ENCODE peak calls at places on chromosomes 1 and 21, in four cellular contexts. A is PC-3, T is neural progenitor cell, P is lower lobe of right lung. I is an unnamed sample.

GRCh38 chr21:33437140-33437539 is 33.9 kb downstream of the IFNGR2 start:
- DNase-seq in A (no peak), T (no peak), P (no peak), I (no peak)

GRCh38 chr21:44948426-44949120 is 8.7 kb downstream of the SLX9 start:
- DNase-seq in P (peak; percentile 47), A (no peak), T (no peak), I (no peak)

GRCh38 chr1:187621961-187622360 is 793.2 kb downstream of the PLA2G4A start:
- DNase-seq in A (peak; percentile 23), T (no peak), P (no peak), I (no peak)

GRCh38 chr21:43817157-43818086 is 28.0 kb downstream of the RRP1 start:
- DNase-seq in P (peak; percentile 48), T (no peak), A (no peak), I (no peak)

GRCh38 chr1:204084247-204084772 is 11.4 kb downstream of the SOX13 start:
- DNase-seq in T (peak; percentile 89), A (peak; percentile 45), P (peak; percentile 81), I (no peak)

GRCh38 chr1:181104042-181104789 is 15.7 kb downstream of the IER5 start:
- DNase-seq in P (no peak), A (no peak), T (no peak), I (peak; percentile 28)

GRCh38 chr1:31583995-31584868 is 7.9 kb downstream of the TINAGL1 start:
- DNase-seq in P (peak; percentile 86), T (no peak), A (peak; percentile 35), I (no peak)

GRCh38 chr1:110125810-110126209 is 13.6 kb downstream of the UBL4B start:
- DNase-seq in T (no peak), P (no peak), A (no peak), I (no peak)

GRCh38 chr1:29311352-29312030 is 75.2 kb downstream of the PTPRU start:
- DNase-seq in T (no peak), P (peak; percentile 27), A (no peak), I (no peak)

GRCh38 chr1:235090406-235091069 is 38.1 kb downstream of the TOMM20 start:
- DNase-seq in P (no peak), T (peak; percentile 89), A (no peak), I (no peak)

DNA sequence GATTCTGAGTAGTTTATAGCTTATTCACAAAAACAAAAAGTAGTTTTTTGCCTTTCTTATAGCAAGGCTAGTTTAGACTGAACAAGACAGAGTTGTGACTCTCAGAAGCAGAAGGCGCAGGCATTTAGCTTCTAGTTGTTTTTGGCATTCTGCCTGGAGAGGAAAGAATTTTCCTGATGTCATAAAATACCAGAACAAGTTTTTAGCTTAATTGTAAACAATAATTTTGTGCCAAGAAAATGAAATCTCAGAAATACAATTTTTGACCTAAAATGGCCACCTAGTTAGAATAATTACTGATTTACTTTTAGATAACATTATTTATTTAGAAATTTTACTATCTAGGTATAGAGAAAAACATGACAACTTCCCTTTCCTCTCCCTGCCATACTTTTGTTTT is 1.0 kb downstream of the DNAJB4 start:
- DNase-seq in P (no peak), T (no peak), A (peak; percentile 84), I (peak; percentile 12)
- H3K4me1 ChIP-seq in P (peaks cover 11% of the 10 kb centered on the region), T (peaks cover 21% of the 10 kb centered on the region), A (peaks cover 29% of the 10 kb centered on the region), I (peaks cover 33% of the 10 kb centered on the region)

GRCh38 chr1:206907304-206907991 is 10.2 kb downstream of the IL24 start:
- DNase-seq in P (no peak), T (peak; percentile 56), A (no peak), I (no peak)

GRCh38 chr1:206908038-206908437 is 10.8 kb downstream of the IL24 start:
- DNase-seq in T (no peak), A (peak; percentile 47), P (no peak), I (no peak)

GRCh38 chr1:206909883-206910318 is 11.8 kb downstream of the FCMR start:
- DNase-seq in A (no peak), T (peak; percentile 14), P (no peak), I (no peak)

GRCh38 chr1:206911064-206911663 is 10.6 kb downstream of the FCMR start:
- DNase-seq in A (peak; percentile 93), P (no peak), T (peak; percentile 61), I (peak; percentile 69)

GRCh38 chr1:206909167-206909882 is 12.1 kb downstream of the IL24 start:
- DNase-seq in T (peak; percentile 71), A (peak; percentile 94), P (peak; percentile 91), I (peak; percentile 42)
- H3K4me3 ChIP-seq in T (peak overlapping the region; percentile 59), A (peak overlapping the region; percentile 65), P (peak overlapping the region; percentile 55), I (peak overlapping the region; percentile 62)

GRCh38 chr1:166200743-166201142 is 33.9 kb upstream of the FAM78B start:
- DNase-seq in A (no peak), T (no peak), P (no peak), I (no peak)
- H3K4me1 ChIP-seq in A (no peaks in the 10 kb centered on the region), T (no peaks in the 10 kb centered on the region), P (no peaks in the 10 kb centered on the region), I (no peaks in the 10 kb centered on the region)

GRCh38 chr1:150293433-150294253 is at the start of gene MRPS21:
- DNase-seq in T (peak; percentile 92), P (peak; percentile 93), A (peak; percentile 95), I (peak; percentile 87)
- H3K4me3 ChIP-seq in T (peak within 1 kb of the TSS; percentile 95), P (peak within 1 kb of the TSS; percentile 73), A (peak within 1 kb of the TSS; percentile 88), I (peak within 1 kb of the TSS; percentile 89)

GRCh38 chr1:221169447-221169889 is 290.2 kb downstream of the HLX start:
- DNase-seq in P (no peak), T (peak; percentile 76), A (no peak), I (no peak)
- H3K4me1 ChIP-seq in P (peaks cover 10% of the 10 kb centered on the region), T (peaks cover 15% of the 10 kb centered on the region), A (peaks cover under 1% of the 10 kb centered on the region), I (no peaks in the 10 kb centered on the region)

DNA sequence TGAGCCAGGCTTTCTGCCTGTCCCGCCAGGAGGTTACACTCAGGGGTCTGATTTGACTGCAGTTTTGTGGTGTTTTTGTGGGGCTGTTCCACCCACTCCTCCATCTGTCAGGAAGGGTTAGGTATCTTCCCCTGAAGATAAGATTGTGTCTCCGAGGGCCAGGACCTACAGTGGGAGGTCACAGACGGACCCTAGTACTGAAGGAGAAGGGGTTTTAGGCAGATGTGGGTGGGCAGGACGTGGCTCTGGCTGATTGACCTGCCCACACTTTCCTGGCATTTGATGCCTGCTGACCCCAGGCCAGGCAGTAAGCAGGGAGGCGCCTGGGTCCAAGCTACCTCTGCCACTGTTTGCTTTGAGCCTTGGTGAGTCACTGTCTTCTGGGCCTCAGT is 13.9 kb downstream of the RPS6KA1 start:
- DNase-seq in A (no peak), T (no peak), P (no peak), I (no peak)
- H3K4me3 ChIP-seq in A (no peak overlapping the region), T (no peak overlapping the region), P (peak overlapping the region; percentile 43), I (no peak overlapping the region)

GRCh38 chr21:38794978-38795377 is 10.8 kb upstream of the ETS2 start:
- DNase-seq in T (no peak), A (no peak), P (no peak), I (no peak)

GRCh38 chr21:38795475-38795874 is 10.3 kb upstream of the ETS2 start:
- DNase-seq in P (no peak), T (no peak), A (no peak), I (no peak)

GRCh38 chr21:38793926-38794713 is 11.6 kb upstream of the ETS2 start:
- DNase-seq in A (peak; percentile 72), P (no peak), T (no peak), I (no peak)

GRCh38 chr21:38790961-38791360 is 14.8 kb upstream of the ETS2 start:
- DNase-seq in P (no peak), T (no peak), A (no peak), I (no peak)

DNA sequence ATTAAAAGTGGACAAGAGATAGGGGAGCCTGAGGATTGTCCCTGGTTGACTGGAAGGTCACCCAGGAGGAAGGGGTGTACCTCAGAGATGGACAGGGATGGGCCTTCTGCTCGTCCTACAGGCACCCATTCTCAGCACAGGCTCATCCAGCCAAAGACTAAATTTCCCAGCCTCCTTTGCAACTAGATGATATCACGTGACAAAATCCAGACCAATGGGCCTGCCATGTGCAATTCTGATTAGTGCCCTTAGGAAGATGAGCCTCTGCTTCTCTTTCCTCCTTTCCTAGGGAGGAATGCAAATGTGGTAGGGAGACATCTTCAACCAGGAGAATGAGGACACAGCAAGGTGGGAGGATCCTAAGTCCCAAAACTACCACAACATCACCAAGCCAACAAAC is 12.7 kb upstream of the ETS2 start:
- DNase-seq in A (no peak), T (no peak), P (no peak), I (no peak)
- H3K4me1 ChIP-seq in A (peaks cover 46% of the 10 kb centered on the region), T (peaks cover 10% of the 10 kb centered on the region), P (no peaks in the 10 kb centered on the region), I (no peaks in the 10 kb centered on the region)

GRCh38 chr1:39086386-39087108 is 60.4 kb downstream of the NDUFS5 start:
- DNase-seq in T (no peak), A (no peak), P (no peak), I (no peak)
- H3K4me3 ChIP-seq in T (no peak overlapping the region), A (no peak overlapping the region), P (no peak overlapping the region), I (no peak overlapping the region)